ENCODE peak calls at places on chromosomes 4 and X, in four cellular contexts. F is SK-N-SH, T is HepG2, S is GM12878. U is an unnamed sample.

GRCh38 chr4:153067376-153067775 is 131.3 kb downstream of the FHDC1 start:
- DNase-seq in S (no peak), T (peak), F (no peak), U (no peak)

GRCh38 chr4:1851575-1852415 is 4.2 kb downstream of the LETM1 start:
- DNase-seq in T (no peak), S (no peak), F (no peak), U (no peak)

GRCh38 chr4:176193898-176194297 is 1.5 kb downstream of the SPATA4 start:
- DNase-seq in F (no peak), S (no peak), T (no peak), U (peak)

GRCh38 chr4:175325230-175325629 is 407.1 kb downstream of the ADAM29 start:
- DNase-seq in F (no peak), S (no peak), T (no peak), U (peak)

GRCh38 chr4:122450847-122451246 is 5.7 kb downstream of the IL2 start:
- DNase-seq in S (no peak), F (no peak), T (peak), U (peak)

GRCh38 chr4:152117501-152117900 is 356.7 kb upstream of the GATB start:
- DNase-seq in F (no peak), T (no peak), S (no peak), U (no peak)

GRCh38 chr4:1683371-1683902 is 676 bp downstream of the FAM53A start:
- DNase-seq in S (no peak), F (no peak), T (no peak), U (peak)

GRCh38 chrX:119127643-119128042 is at the start of gene KIAA1210:
- DNase-seq in T (no peak), S (no peak), F (no peak), U (no peak)

GRCh38 chr4:65668201-65669007 is 1.9 kb downstream of the EPHA5 start:
- DNase-seq in F (peak), T (no peak), S (no peak), U (no peak)

GRCh38 chrX:34956915-34957314 is 14.3 kb downstream of the FAM47B start:
- DNase-seq in T (no peak), S (no peak), F (no peak), U (peak)

GRCh38 chr4:83993774-83994173 is 457.9 kb downstream of the GPAT3 start:
- DNase-seq in F (no peak), T (no peak), S (no peak), U (peak)

GRCh38 chrX:93673869-93674271 is at the start of gene FAM133A:
- DNase-seq in S (no peak), T (no peak), F (peak), U (no peak)

GRCh38 chr4:123924536-123924935 is 527.9 kb downstream of the SPRY1 start:
- DNase-seq in T (no peak), F (no peak), S (no peak), U (no peak)

GRCh38 chrX:31165241-31166035 is 93.6 kb upstream of the FTHL17 start:
- DNase-seq in T (peak), S (no peak), F (no peak), U (no peak)

GRCh38 chrX:73127700-73128241 is 48.5 kb upstream of the PABPC1L2A start:
- DNase-seq in F (no peak), S (no peak), T (no peak), U (peak)

GRCh38 chrX:129714581-129714980 is 24.2 kb upstream of the XPNPEP2 start:
- DNase-seq in T (no peak), S (no peak), F (no peak), U (no peak)

GRCh38 chr4:18980516-18981233 is 959.1 kb upstream of the LCORL start:
- DNase-seq in S (peak), F (no peak), T (no peak), U (no peak)

GRCh38 chr4:105280338-105280809 is 133.7 kb downstream of the TET2 start:
- DNase-seq in T (no peak), S (no peak), F (no peak), U (no peak)

GRCh38 chr4:152118108-152118507 is 357.3 kb upstream of the GATB start:
- DNase-seq in F (no peak), S (no peak), T (no peak), U (no peak)

GRCh38 chr4:15737255-15737654 is 34.4 kb downstream of the BST1 start:
- DNase-seq in T (no peak), S (no peak), F (no peak), U (no peak)

GRCh38 chrX:125193921-125194320 is 125.8 kb upstream of the TEX13C start:
- DNase-seq in S (no peak), T (no peak), F (no peak), U (no peak)

GRCh38 chrX:57929373-57929772 is 19.1 kb upstream of the ZXDA start:
- DNase-seq in F (no peak), T (peak), S (no peak), U (no peak)

GRCh38 chrX:12360991-12361598 is 222.8 kb downstream of the FRMPD4 start:
- DNase-seq in T (no peak), F (no peak), S (no peak), U (peak)

GRCh38 chr4:73978886-73979285 is 2.9 kb downstream of the PF4 start:
- DNase-seq in T (no peak), F (no peak), S (no peak), U (peak)

GRCh38 chr4:3436798-3437581 is 4.8 kb upstream of the HGFAC start:
- DNase-seq in S (peak), T (no peak), F (no peak), U (peak)

GRCh38 chrX:27136325-27136724 is 326.8 kb downstream of the PPP4R3C start:
- DNase-seq in S (no peak), T (no peak), F (no peak), U (no peak)

GRCh38 chr4:85783483-85783882 is 308.5 kb downstream of the ARHGAP24 start:
- DNase-seq in T (no peak), F (no peak), S (no peak), U (no peak)

GRCh38 chrX:49155900-49156837 is 6.4 kb upstream of the MAGIX start:
- DNase-seq in F (peak), S (no peak), T (no peak), U (peak)

GRCh38 chr4:111649308-111649707 is 495.9 kb upstream of the FAM241A start:
- DNase-seq in S (no peak), F (no peak), T (no peak), U (no peak)

GRCh38 chr4:48129307-48130014 is 4.6 kb downstream of the TXK start:
- DNase-seq in S (no peak), F (no peak), T (no peak), U (peak)

GRCh38 chr4:138428611-138429010 is 186.5 kb upstream of the SLC7A11 start:
- DNase-seq in T (no peak), S (no peak), F (no peak), U (no peak)
- H3K27ac ChIP-seq in T (no peak), S (no peak), F (no peak), U (no peak)

GRCh38 chr4:156945532-156945931 is 26.1 kb downstream of the PDGFC start:
- DNase-seq in F (no peak), T (no peak), S (no peak), U (no peak)

GRCh38 chr4:156948133-156948532 is 23.5 kb downstream of the PDGFC start:
- DNase-seq in F (no peak), T (no peak), S (no peak), U (no peak)

GRCh38 chr4:156949373-156949814 is 22.2 kb downstream of the PDGFC start:
- DNase-seq in T (peak), S (no peak), F (no peak), U (no peak)

GRCh38 chr4:156948738-156949137 is 22.9 kb downstream of the PDGFC start:
- DNase-seq in S (no peak), T (no peak), F (no peak), U (no peak)

DNA sequence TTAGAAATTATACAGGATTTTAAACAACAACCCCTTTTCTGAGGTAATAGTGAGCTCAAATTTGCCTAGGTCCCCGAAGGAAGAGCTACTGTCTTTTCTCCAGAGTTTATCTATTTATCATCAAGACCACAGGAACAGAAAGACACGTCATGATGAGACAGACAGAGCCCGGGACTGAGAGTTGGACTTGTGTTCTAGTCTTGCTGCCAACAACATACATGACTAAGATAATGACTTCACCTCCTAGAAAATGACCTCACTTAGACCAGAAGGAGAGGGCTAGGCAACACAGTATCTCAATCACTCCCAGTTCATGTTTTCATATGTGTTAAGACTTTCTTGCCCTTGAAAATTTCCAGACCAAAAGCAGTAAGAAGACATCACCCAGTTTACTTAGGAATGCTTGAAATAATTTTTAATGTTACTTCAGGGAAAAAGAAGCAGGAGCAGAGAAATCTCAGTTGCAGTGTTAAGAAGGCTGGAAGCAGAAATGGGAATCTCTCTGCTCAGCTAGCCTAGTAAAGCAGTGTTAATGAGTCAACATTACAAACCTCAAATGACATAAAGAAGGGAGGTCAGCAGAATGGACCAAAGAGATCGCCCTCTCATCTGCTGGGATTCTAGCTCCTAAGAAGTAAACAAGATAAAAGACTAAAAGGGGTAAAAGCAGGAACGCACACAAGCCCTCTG is 24.9 kb downstream of the PDGFC start:
- DNase-seq in F (no peak), S (no peak), T (no peak), U (peak)
- TF ChIP-seq PBX3 in F (peak), S (no peak), T (no peak), U (no peak)

GRCh38 chrX:150212672-150213480 is 150.2 kb upstream of the MAMLD1 start:
- DNase-seq in F (no peak), S (no peak), T (no peak), U (no peak)
- TF ChIP-seq CTCF in F (no peak), S (no peak), T (peak), U (no peak)

GRCh38 chrX:9164086-9164485 is 130.2 kb upstream of the FAM9B start:
- DNase-seq in F (no peak), T (no peak), S (no peak), U (no peak)

GRCh38 chrX:9171841-9172240 is 137.9 kb upstream of the FAM9B start:
- DNase-seq in S (no peak), F (no peak), T (no peak), U (peak)

GRCh38 chrX:9163153-9163790 is 129.3 kb upstream of the FAM9B start:
- DNase-seq in T (no peak), S (no peak), F (no peak), U (no peak)

GRCh38 chrX:9164535-9165425 is 130.9 kb upstream of the FAM9B start:
- DNase-seq in T (no peak), F (no peak), S (no peak), U (no peak)

GRCh38 chrX:9166566-9166909 is 132.6 kb upstream of the FAM9B start:
- DNase-seq in T (no peak), S (no peak), F (no peak), U (peak)
- H3K27ac ChIP-seq in T (no peak), S (no peak), F (no peak), U (peak)

GRCh38 chr4:81604683-81605082 is 133.0 kb upstream of the RASGEF1B start:
- DNase-seq in F (no peak), T (no peak), S (no peak), U (no peak)

GRCh38 chr4:81607947-81608346 is 136.2 kb upstream of the RASGEF1B start:
- DNase-seq in F (no peak), T (no peak), S (no peak), U (no peak)

GRCh38 chr4:81605278-81605677 is 133.6 kb upstream of the RASGEF1B start:
- DNase-seq in F (no peak), S (no peak), T (no peak), U (no peak)

GRCh38 chr4:81606796-81607550 is 135.3 kb upstream of the RASGEF1B start:
- DNase-seq in S (no peak), F (no peak), T (no peak), U (no peak)

DNA sequence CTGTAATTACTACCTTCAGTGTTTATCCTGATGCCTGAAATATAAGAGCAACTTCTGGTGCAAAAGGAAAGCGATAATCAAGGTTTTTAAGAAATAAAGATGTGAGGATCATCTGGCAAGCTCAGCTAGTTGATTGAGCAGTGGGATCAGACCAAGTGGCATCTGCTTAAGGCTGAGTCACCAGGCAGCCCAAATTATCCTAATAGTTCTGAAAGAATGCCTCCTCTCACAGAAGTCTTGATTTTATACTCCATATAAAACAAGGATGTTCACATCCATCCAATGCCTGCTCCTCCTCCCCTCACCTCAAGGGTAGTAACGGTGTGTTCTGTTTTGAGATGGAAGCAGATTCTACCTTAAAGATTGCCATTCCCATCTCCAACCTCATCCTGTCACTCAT is 134.5 kb upstream of the RASGEF1B start:
- DNase-seq in F (no peak), T (no peak), S (no peak), U (no peak)
- TF ChIP-seq PBX3 in F (no peak), T (no peak), S (no peak), U (no peak)

DNA sequence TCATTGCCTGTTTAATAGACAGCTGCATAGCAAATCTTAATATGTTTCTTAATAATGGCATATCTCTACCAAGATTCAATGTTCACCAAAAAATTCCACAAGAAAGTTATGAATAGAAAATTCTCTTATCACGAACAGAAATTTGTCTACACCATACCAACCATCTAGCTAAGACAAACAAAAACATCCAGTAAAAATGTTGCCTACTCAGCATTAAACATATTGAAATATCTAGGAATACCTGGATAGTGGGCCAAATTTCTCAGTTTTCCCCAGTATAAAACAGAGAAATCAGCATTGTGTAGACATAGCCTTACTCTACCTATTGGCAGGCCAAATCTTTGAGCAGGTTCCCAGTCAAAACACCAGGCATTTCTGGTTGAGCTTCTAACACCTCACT is 598.6 kb downstream of the KLHL13 start:
- DNase-seq in T (no peak), S (no peak), F (no peak), U (no peak)
- TF ChIP-seq CTCF in T (no peak), S (no peak), F (no peak), U (no peak)

GRCh38 chr4:170089274-170089742 is 448 bp downstream of the AADAT start:
- DNase-seq in S (no peak), F (peak), T (peak), U (peak)
- H3K27ac ChIP-seq in S (no peak), F (peak), T (peak), U (peak)

GRCh38 chr4:24930136-24930535 is 17.3 kb upstream of the CCDC149 start:
- DNase-seq in S (no peak), F (no peak), T (no peak), U (no peak)

GRCh38 chr4:24937176-24937575 is 24.3 kb upstream of the CCDC149 start:
- DNase-seq in F (no peak), T (no peak), S (no peak), U (no peak)

GRCh38 chr4:24932831-24933230 is 20.0 kb upstream of the CCDC149 start:
- DNase-seq in T (no peak), S (no peak), F (no peak), U (no peak)

GRCh38 chr4:24928708-24929107 is 15.9 kb upstream of the CCDC149 start:
- DNase-seq in F (no peak), S (no peak), T (no peak), U (no peak)

DNA sequence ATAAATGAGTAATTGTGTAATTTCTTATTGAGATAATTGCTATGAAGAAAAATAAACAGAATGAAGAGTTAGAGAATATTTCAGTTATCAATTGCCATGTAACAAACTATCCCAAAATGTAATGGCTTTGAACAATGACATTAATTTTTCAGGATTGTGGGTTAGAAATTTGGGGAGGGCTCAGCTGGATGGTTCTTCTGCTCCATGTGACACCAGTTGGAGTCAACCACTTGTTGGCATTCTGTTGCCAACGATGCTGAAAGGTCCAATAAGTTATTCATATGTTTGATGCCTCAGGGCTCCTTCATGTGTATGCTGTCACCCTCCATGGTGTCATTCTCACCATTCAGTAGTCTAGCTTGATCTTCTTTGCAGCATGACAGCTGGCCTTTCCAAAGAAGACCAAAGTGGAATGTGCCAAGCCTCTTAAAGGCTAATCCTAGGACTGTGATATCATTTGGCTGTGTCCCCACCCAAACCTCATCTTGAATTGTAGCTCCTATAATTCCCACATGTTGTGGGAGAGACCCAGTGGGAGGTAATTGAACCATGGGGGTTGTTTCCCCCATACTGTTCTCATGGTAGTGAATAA is 20.9 kb upstream of the CCDC149 start:
- DNase-seq in F (no peak), T (no peak), S (no peak), U (no peak)
- TF ChIP-seq PBX3 in F (no peak), T (no peak), S (no peak), U (no peak)